ENCODE peak calls at places on chromosomes 7 and 10, in eight cellular contexts. One of them, this sample, is unnamed. For H3K4me1, the result is how much of the 10 kb centered on the place peaks cover.

GRCh38 chr7:134024729-134025128 is 102.4 kb upstream of the LRGUK start:
- DNase-seq in sigmoid colon: no peak
- DNase-seq in heart left ventricle: no peak
- DNase-seq in GM23338: no peak
- DNase-seq in IMR-90: peak
- DNase-seq in neuronal stem cell: no peak
- DNase-seq in effector memory CD4-positive, alpha-beta T cell: no peak
- DNase-seq in testis: peak
- DNase-seq in this sample: no peak

GRCh38 chr10:98168766-98169165 is 34.3 kb downstream of the R3HCC1L start:
- DNase-seq in neuronal stem cell: no peak
- DNase-seq in testis: no peak
- DNase-seq in sigmoid colon: no peak
- DNase-seq in IMR-90: no peak
- DNase-seq in heart left ventricle: no peak
- DNase-seq in GM23338: peak
- DNase-seq in effector memory CD4-positive, alpha-beta T cell: no peak
- DNase-seq in this sample: no peak

GRCh38 chr7:36945612-36946400 is 221.5 kb upstream of the AOAH start:
- DNase-seq in neuronal stem cell: no peak
- DNase-seq in heart left ventricle: no peak
- DNase-seq in testis: no peak
- DNase-seq in IMR-90: no peak
- DNase-seq in GM23338: no peak
- DNase-seq in sigmoid colon: no peak
- DNase-seq in effector memory CD4-positive, alpha-beta T cell: no peak
- DNase-seq in this sample: no peak

GRCh38 chr10:34186013-34186412 is 629.1 kb downstream of the PARD3 start:
- DNase-seq in heart left ventricle: no peak
- DNase-seq in testis: no peak
- DNase-seq in GM23338: peak
- DNase-seq in sigmoid colon: no peak
- DNase-seq in neuronal stem cell: no peak
- DNase-seq in IMR-90: no peak
- DNase-seq in effector memory CD4-positive, alpha-beta T cell: no peak
- DNase-seq in this sample: no peak

GRCh38 chr7:95725170-95725569 is 47.2 kb upstream of the DYNC1I1 start:
- DNase-seq in GM23338: peak
- DNase-seq in heart left ventricle: no peak
- DNase-seq in sigmoid colon: no peak
- DNase-seq in IMR-90: no peak
- DNase-seq in testis: no peak
- DNase-seq in neuronal stem cell: peak
- DNase-seq in effector memory CD4-positive, alpha-beta T cell: no peak
- DNase-seq in this sample: no peak

GRCh38 chr7:128235469-128235868 is 5.6 kb upstream of the LEP start:
- DNase-seq in heart left ventricle: no peak
- DNase-seq in testis: no peak
- DNase-seq in effector memory CD4-positive, alpha-beta T cell: no peak
- DNase-seq in sigmoid colon: no peak
- DNase-seq in GM23338: peak
- DNase-seq in IMR-90: no peak
- DNase-seq in neuronal stem cell: no peak
- DNase-seq in this sample: no peak

GRCh38 chr10:71564221-71564820 is 155.3 kb downstream of the C10orf105 start:
- DNase-seq in effector memory CD4-positive, alpha-beta T cell: no peak
- DNase-seq in heart left ventricle: no peak
- DNase-seq in sigmoid colon: no peak
- DNase-seq in IMR-90: no peak
- DNase-seq in GM23338: no peak
- DNase-seq in testis: no peak
- DNase-seq in neuronal stem cell: no peak
- DNase-seq in this sample: no peak

GRCh38 chr7:42272793-42273665 is 36.0 kb upstream of the GLI3 start:
- DNase-seq in sigmoid colon: no peak
- DNase-seq in heart left ventricle: no peak
- DNase-seq in GM23338: peak
- DNase-seq in effector memory CD4-positive, alpha-beta T cell: no peak
- DNase-seq in neuronal stem cell: no peak
- DNase-seq in IMR-90: peak
- DNase-seq in testis: no peak
- DNase-seq in this sample: peak

GRCh38 chr7:101538596-101539459 is 90.3 kb downstream of the MYL10 start:
- DNase-seq in sigmoid colon: no peak
- DNase-seq in neuronal stem cell: peak
- DNase-seq in heart left ventricle: peak
- DNase-seq in effector memory CD4-positive, alpha-beta T cell: no peak
- DNase-seq in GM23338: peak
- DNase-seq in testis: peak
- DNase-seq in IMR-90: peak
- DNase-seq in this sample: peak

GRCh38 chr10:112027881-112028280 is 155.7 kb downstream of the GPAM start:
- DNase-seq in testis: no peak
- DNase-seq in IMR-90: no peak
- DNase-seq in effector memory CD4-positive, alpha-beta T cell: no peak
- DNase-seq in GM23338: no peak
- DNase-seq in neuronal stem cell: no peak
- DNase-seq in sigmoid colon: no peak
- DNase-seq in heart left ventricle: no peak
- DNase-seq in this sample: peak

GRCh38 chr10:69385454-69386350 is 31.0 kb downstream of the TACR2 start:
- DNase-seq in GM23338: no peak
- DNase-seq in effector memory CD4-positive, alpha-beta T cell: no peak
- DNase-seq in heart left ventricle: no peak
- DNase-seq in sigmoid colon: no peak
- DNase-seq in testis: no peak
- DNase-seq in IMR-90: no peak
- DNase-seq in neuronal stem cell: no peak
- DNase-seq in this sample: peak

GRCh38 chr10:1154531-1154930 is 98.3 kb downstream of the WDR37 start:
- DNase-seq in heart left ventricle: peak
- DNase-seq in GM23338: no peak
- DNase-seq in neuronal stem cell: no peak
- DNase-seq in IMR-90: no peak
- DNase-seq in sigmoid colon: peak
- DNase-seq in effector memory CD4-positive, alpha-beta T cell: no peak
- DNase-seq in testis: peak
- DNase-seq in this sample: no peak

GRCh38 chr10:19416164-19416563 is 367.6 kb downstream of the MALRD1 start:
- DNase-seq in IMR-90: no peak
- DNase-seq in neuronal stem cell: no peak
- DNase-seq in GM23338: peak
- DNase-seq in heart left ventricle: no peak
- DNase-seq in effector memory CD4-positive, alpha-beta T cell: no peak
- DNase-seq in sigmoid colon: no peak
- DNase-seq in testis: no peak
- DNase-seq in this sample: no peak

DNA sequence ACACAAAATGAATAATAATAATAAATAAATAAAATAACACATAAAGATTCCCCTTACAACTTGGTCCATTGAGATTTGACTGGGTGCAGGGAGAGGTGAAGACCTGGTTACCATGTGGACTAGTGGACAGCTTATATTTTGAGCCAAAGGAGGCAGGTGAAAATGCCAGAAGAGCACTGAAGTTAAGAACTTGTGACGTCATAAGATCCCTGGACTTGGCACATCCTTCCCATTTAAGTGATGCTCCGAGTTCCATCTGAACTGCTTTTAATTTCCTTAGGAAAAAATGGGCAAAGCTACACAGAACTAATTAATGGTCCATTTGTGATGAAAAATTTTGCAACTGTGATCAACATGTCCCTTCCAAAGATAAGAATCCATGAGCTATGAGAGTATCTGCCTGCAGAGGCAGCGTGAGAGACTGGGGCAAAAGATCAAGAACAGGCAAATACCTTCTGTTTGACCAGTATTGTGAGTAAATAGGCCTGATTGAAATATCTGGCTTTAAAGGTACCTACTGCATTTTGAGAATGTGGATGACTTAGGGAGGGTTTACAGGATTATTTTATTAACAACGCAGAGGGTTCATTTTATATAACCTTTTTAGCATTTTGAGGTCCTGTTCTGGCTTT is 101.2 kb upstream of the POT1 start:
- DNase-seq in GM23338: no peak
- DNase-seq in sigmoid colon: no peak
- DNase-seq in testis: no peak
- DNase-seq in IMR-90: no peak
- DNase-seq in neuronal stem cell: no peak
- DNase-seq in effector memory CD4-positive, alpha-beta T cell: no peak
- DNase-seq in heart left ventricle: no peak
- DNase-seq in this sample: no peak
- H3K4me1 ChIP-seq in GM23338: under half
- H3K4me1 ChIP-seq in sigmoid colon: under half
- H3K4me1 ChIP-seq in testis: under half
- H3K4me1 ChIP-seq in IMR-90: under half
- H3K4me1 ChIP-seq in neuronal stem cell: under half
- H3K4me1 ChIP-seq in effector memory CD4-positive, alpha-beta T cell: under half
- H3K4me1 ChIP-seq in heart left ventricle: under half
- H3K4me1 ChIP-seq in this sample: under half

GRCh38 chr10:117674641-117675040 is 132.1 kb downstream of the EMX2 start:
- DNase-seq in IMR-90: no peak
- DNase-seq in neuronal stem cell: no peak
- DNase-seq in sigmoid colon: no peak
- DNase-seq in heart left ventricle: no peak
- DNase-seq in GM23338: no peak
- DNase-seq in testis: no peak
- DNase-seq in effector memory CD4-positive, alpha-beta T cell: no peak
- DNase-seq in this sample: no peak
- H3K4me1 ChIP-seq in IMR-90: under half
- H3K4me1 ChIP-seq in neuronal stem cell: under half
- H3K4me1 ChIP-seq in sigmoid colon: under half
- H3K4me1 ChIP-seq in heart left ventricle: under half
- H3K4me1 ChIP-seq in GM23338: under half
- H3K4me1 ChIP-seq in testis: under half
- H3K4me1 ChIP-seq in effector memory CD4-positive, alpha-beta T cell: under half
- H3K4me1 ChIP-seq in this sample: under half

GRCh38 chr10:118729200-118729599 is 25.6 kb downstream of the CACUL1 start:
- DNase-seq in sigmoid colon: no peak
- DNase-seq in neuronal stem cell: no peak
- DNase-seq in testis: no peak
- DNase-seq in GM23338: no peak
- DNase-seq in IMR-90: no peak
- DNase-seq in effector memory CD4-positive, alpha-beta T cell: no peak
- DNase-seq in heart left ventricle: no peak
- DNase-seq in this sample: no peak
- H3K4me1 ChIP-seq in sigmoid colon: half or more
- H3K4me1 ChIP-seq in neuronal stem cell: under half
- H3K4me1 ChIP-seq in testis: under half
- H3K4me1 ChIP-seq in GM23338: under half
- H3K4me1 ChIP-seq in IMR-90: under half
- H3K4me1 ChIP-seq in effector memory CD4-positive, alpha-beta T cell: under half
- H3K4me1 ChIP-seq in heart left ventricle: under half
- H3K4me1 ChIP-seq in this sample: under half

GRCh38 chr10:48602401-48603135 is 2.3 kb downstream of the ARHGAP22 start:
- DNase-seq in IMR-90: peak
- DNase-seq in GM23338: no peak
- DNase-seq in testis: no peak
- DNase-seq in effector memory CD4-positive, alpha-beta T cell: no peak
- DNase-seq in sigmoid colon: no peak
- DNase-seq in heart left ventricle: no peak
- DNase-seq in neuronal stem cell: no peak
- DNase-seq in this sample: no peak
- H3K4me1 ChIP-seq in IMR-90: under half
- H3K4me1 ChIP-seq in GM23338: under half
- H3K4me1 ChIP-seq in testis: under half
- H3K4me1 ChIP-seq in effector memory CD4-positive, alpha-beta T cell: under half
- H3K4me1 ChIP-seq in sigmoid colon: under half
- H3K4me1 ChIP-seq in heart left ventricle: under half
- H3K4me1 ChIP-seq in neuronal stem cell: under half
- H3K4me1 ChIP-seq in this sample: under half

GRCh38 chr7:30424536-30424935 is 54.0 kb downstream of the NOD1 start:
- DNase-seq in IMR-90: no peak
- DNase-seq in sigmoid colon: no peak
- DNase-seq in neuronal stem cell: no peak
- DNase-seq in heart left ventricle: no peak
- DNase-seq in GM23338: no peak
- DNase-seq in effector memory CD4-positive, alpha-beta T cell: no peak
- DNase-seq in testis: no peak
- DNase-seq in this sample: no peak

GRCh38 chr7:30423793-30424505 is 54.6 kb downstream of the NOD1 start:
- DNase-seq in GM23338: no peak
- DNase-seq in testis: no peak
- DNase-seq in sigmoid colon: peak
- DNase-seq in heart left ventricle: no peak
- DNase-seq in neuronal stem cell: no peak
- DNase-seq in effector memory CD4-positive, alpha-beta T cell: no peak
- DNase-seq in IMR-90: no peak
- DNase-seq in this sample: no peak

GRCh38 chr7:30422922-30423321 is 55.7 kb downstream of the NOD1 start:
- DNase-seq in neuronal stem cell: no peak
- DNase-seq in GM23338: no peak
- DNase-seq in testis: no peak
- DNase-seq in IMR-90: peak
- DNase-seq in heart left ventricle: no peak
- DNase-seq in sigmoid colon: peak
- DNase-seq in effector memory CD4-positive, alpha-beta T cell: no peak
- DNase-seq in this sample: peak

GRCh38 chr7:30427296-30428080 is 51.1 kb downstream of the NOD1 start:
- DNase-seq in testis: no peak
- DNase-seq in neuronal stem cell: no peak
- DNase-seq in GM23338: no peak
- DNase-seq in heart left ventricle: no peak
- DNase-seq in sigmoid colon: peak
- DNase-seq in effector memory CD4-positive, alpha-beta T cell: no peak
- DNase-seq in IMR-90: no peak
- DNase-seq in this sample: no peak

DNA sequence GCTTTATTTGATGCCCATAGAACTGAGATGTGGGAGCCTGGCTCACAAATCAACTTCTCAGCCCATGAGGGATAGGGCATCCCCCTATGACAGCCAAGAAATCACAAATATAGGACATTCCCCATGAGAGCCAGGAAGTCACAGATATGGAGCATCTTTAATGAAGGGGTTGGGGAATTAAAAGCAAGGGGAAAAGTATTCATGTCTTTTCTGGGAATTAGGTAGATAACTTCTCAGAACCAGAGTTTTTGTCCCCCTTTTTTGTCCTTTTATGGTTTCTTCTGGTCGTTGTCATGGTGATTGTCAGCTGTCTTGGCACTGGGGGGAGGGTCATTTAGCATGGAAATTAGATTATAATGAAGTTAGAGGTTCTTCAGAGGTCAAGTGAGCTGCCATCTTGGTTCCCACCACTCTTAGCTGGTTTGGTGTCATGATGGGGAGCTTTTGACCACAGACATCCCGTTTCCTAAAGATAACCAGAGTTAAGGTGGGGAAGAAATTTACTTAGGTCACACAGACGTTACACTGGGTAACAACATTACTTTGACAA is 56.9 kb downstream of the NOD1 start:
- DNase-seq in sigmoid colon: no peak
- DNase-seq in effector memory CD4-positive, alpha-beta T cell: no peak
- DNase-seq in neuronal stem cell: no peak
- DNase-seq in heart left ventricle: no peak
- DNase-seq in IMR-90: no peak
- DNase-seq in GM23338: no peak
- DNase-seq in testis: no peak
- DNase-seq in this sample: no peak
- H3K4me1 ChIP-seq in sigmoid colon: under half
- H3K4me1 ChIP-seq in effector memory CD4-positive, alpha-beta T cell: under half
- H3K4me1 ChIP-seq in neuronal stem cell: under half
- H3K4me1 ChIP-seq in heart left ventricle: under half
- H3K4me1 ChIP-seq in IMR-90: under half
- H3K4me1 ChIP-seq in GM23338: under half
- H3K4me1 ChIP-seq in testis: under half
- H3K4me1 ChIP-seq in this sample: under half

This sample was measured in foreskin keratinocyte.